ENCODE peak calls at places on chromosome 18, in five cellular contexts. R is naive thymus-derived CD4-positive, alpha-beta T cell; O is cardiac fibroblast; W is neural progenitor cell; P is iPS-NIHi11. T is an unnamed sample.

GRCh38 chr18:24734058-24734457 is 273.6 kb downstream of the HRH4 start:
- DNase-seq in P (peak), O (no peak), W (peak), R (no peak), T (peak)

GRCh38 chr18:49849331-49850217 is 36.2 kb upstream of the ACAA2 start:
- DNase-seq in P (peak), R (no peak), W (peak), O (peak), T (peak)

GRCh38 chr18:34928754-34929335 is 112.4 kb upstream of the MAPRE2 start:
- DNase-seq in R (no peak), P (no peak), W (no peak), O (no peak), T (no peak)

GRCh38 chr18:22136395-22136794 is 33.0 kb upstream of the GATA6 start:
- DNase-seq in O (peak), P (no peak), R (no peak), W (no peak), T (no peak)

GRCh38 chr18:51157215-51157614 is 40.3 kb downstream of the MEX3C start:
- DNase-seq in O (no peak), R (no peak), W (no peak), P (no peak), T (no peak)

GRCh38 chr18:57806891-57807280 is 3.8 kb upstream of the ATP8B1 start:
- DNase-seq in R (no peak), W (no peak), P (no peak), O (peak), T (no peak)

GRCh38 chr18:26865557-26865956 is at the start of gene AQP4:
- DNase-seq in P (peak), R (no peak), W (peak), O (no peak), T (peak)

GRCh38 chr18:64119916-64120315 is 29.0 kb downstream of the LINC00305 start:
- DNase-seq in W (no peak), R (no peak), O (peak), P (no peak), T (peak)

GRCh38 chr18:57437782-57438668 is 2.9 kb downstream of the ONECUT2 start:
- DNase-seq in O (peak), R (no peak), W (peak), P (peak), T (peak)

GRCh38 chr18:50356036-50356945 is 18.6 kb upstream of the SKA1 start:
- DNase-seq in R (no peak), W (no peak), O (peak), P (no peak), T (peak)

GRCh38 chr18:68414407-68414806 is 300.5 kb downstream of the TMX3 start:
- DNase-seq in W (peak), R (no peak), P (peak), O (no peak), T (peak)

GRCh38 chr18:22006458-22006857 is 162.9 kb upstream of the GATA6 start:
- DNase-seq in R (no peak), P (no peak), W (no peak), O (no peak), T (no peak)

GRCh38 chr18:5414546-5414945 is 119.0 kb upstream of the ZBTB14 start:
- DNase-seq in W (peak), O (no peak), R (no peak), P (peak), T (peak)

GRCh38 chr18:79627750-79628294 is 51.8 kb upstream of the CTDP1 start:
- DNase-seq in O (no peak), W (no peak), P (no peak), R (no peak), T (no peak)

GRCh38 chr18:52531836-52532235 is 191.8 kb downstream of the DCC start:
- DNase-seq in R (no peak), W (no peak), P (no peak), O (no peak), T (no peak)

GRCh38 chr18:59980052-59980668 is 80.4 kb downstream of the PMAIP1 start:
- DNase-seq in P (no peak), W (no peak), O (no peak), R (no peak), T (no peak)

GRCh38 chr18:52435301-52435700 is 95.3 kb downstream of the DCC start:
- DNase-seq in R (no peak), O (no peak), P (no peak), W (peak), T (no peak)

GRCh38 chr18:36017232-36017631 is 44.8 kb downstream of the RMP24 start:
- DNase-seq in O (no peak), W (no peak), R (no peak), P (no peak), T (no peak)

GRCh38 chr18:23545247-23545789 is 41.0 kb downstream of the NPC1 start:
- DNase-seq in P (no peak), W (no peak), O (no peak), R (no peak), T (no peak)

GRCh38 chr18:80147418-80148315 is 38.6 kb downstream of the ADNP2 start:
- DNase-seq in W (peak), O (peak), P (peak), R (peak), T (peak)

GRCh38 chr18:55413474-55413873 is 174.5 kb downstream of the TCF4 start:
- DNase-seq in R (no peak), O (peak), W (no peak), P (no peak), T (no peak)

GRCh38 chr18:39976771-39977170 is 1978.3 kb upstream of the PIK3C3 start:
- DNase-seq in W (no peak), O (no peak), P (no peak), R (no peak), T (no peak)

GRCh38 chr18:26307161-26307773 is 81.0 kb downstream of the TAF4B start:
- DNase-seq in W (peak), R (no peak), O (peak), P (peak), T (peak)

GRCh38 chr18:61157451-61157850 is 175.8 kb upstream of the CDH20 start:
- DNase-seq in O (no peak), P (no peak), W (no peak), R (no peak), T (no peak)

GRCh38 chr18:9712606-9713005 is 4.5 kb downstream of the RAB31 start:
- DNase-seq in O (peak), P (no peak), W (no peak), R (no peak), T (no peak)

GRCh38 chr18:10995576-10995975 is 153.8 kb downstream of the PIEZO2 start:
- DNase-seq in O (no peak), P (no peak), R (no peak), W (no peak), T (no peak)

GRCh38 chr18:24023185-24023814 is 8.7 kb downstream of the TTC39C start:
- DNase-seq in R (no peak), P (peak), O (no peak), W (peak), T (peak)

GRCh38 chr18:24413148-24413547 is 13.3 kb upstream of the IMPACT start:
- DNase-seq in P (peak), O (no peak), W (peak), R (no peak), T (peak)

GRCh38 chr18:24987271-24987932 is 364.6 kb downstream of the ZNF521 start:
- DNase-seq in R (no peak), O (no peak), P (peak), W (peak), T (peak)

GRCh38 chr18:55161966-55162365 is 202.7 kb upstream of the CCDC68 start:
- DNase-seq in O (no peak), R (no peak), W (no peak), P (no peak), T (no peak)

GRCh38 chr18:67266246-67266570 is 250.3 kb downstream of the DSEL start:
- DNase-seq in O (no peak), P (no peak), R (no peak), W (no peak), T (no peak)

GRCh38 chr18:4450065-4450676 is 4.9 kb downstream of the DLGAP1 start:
- DNase-seq in O (no peak), R (no peak), P (no peak), W (no peak), T (no peak)

T was measured in GM23338.